ENCODE peak calls at places on chromosomes 7 and 10, in eight cellular contexts. G is Peyer's patch, R is IMR-90, O is neural progenitor cell, P is colonic mucosa, Z is lower leg skin, A is suprapubic skin, Q is breast epithelium. I is an unnamed sample.

GRCh38 chr10:49284356-49284755 is 14.6 kb upstream of the C10orf71 start:
- DNase-seq in A (no peak), Q (no peak), G (no peak), P (no peak), Z (no peak), R (no peak), O (no peak), I (no peak)

GRCh38 chr10:119368991-119369869 is 161.9 kb downstream of the GRK5 start:
- DNase-seq in P (no peak), Q (no peak), R (no peak), A (no peak), G (peak), Z (no peak), O (no peak), I (peak)

GRCh38 chr7:24175603-24176002 is 108.4 kb upstream of the NPY start:
- DNase-seq in A (no peak), O (peak), P (no peak), Z (no peak), G (no peak), R (no peak), Q (no peak), I (no peak)

GRCh38 chr7:6520163-6520981 is 30.9 kb downstream of the GRID2IP start:
- DNase-seq in O (no peak), P (no peak), R (no peak), A (no peak), G (no peak), Z (no peak), Q (no peak), I (no peak)

GRCh38 chr7:17444673-17445072 is 146.2 kb downstream of the AHR start:
- DNase-seq in A (no peak), Q (no peak), O (no peak), R (peak), Z (no peak), G (no peak), P (no peak), I (no peak)

GRCh38 chr10:132671171-132672154 is 114.5 kb downstream of the NKX6-2 start:
- DNase-seq in P (no peak), Q (no peak), Z (no peak), G (peak), A (peak), R (no peak), O (no peak), I (no peak)

GRCh38 chr10:124048371-124049290 is 44.8 kb downstream of the CHST15 start:
- DNase-seq in R (no peak), G (no peak), Z (no peak), O (no peak), P (no peak), Q (no peak), A (no peak), I (no peak)

GRCh38 chr7:35758421-35758820 is 42.4 kb upstream of the SEPTIN7 start:
- DNase-seq in Z (no peak), G (no peak), Q (no peak), O (peak), A (no peak), R (no peak), P (no peak), I (no peak)

GRCh38 chr10:44154956-44155355 is 229.9 kb downstream of the CXCL12 start:
- DNase-seq in P (no peak), G (no peak), Q (no peak), R (no peak), Z (no peak), O (no peak), A (no peak), I (no peak)

GRCh38 chr10:117609095-117609821 is 66.7 kb downstream of the EMX2 start:
- DNase-seq in Q (no peak), G (no peak), Z (peak), O (no peak), P (no peak), A (no peak), R (peak), I (no peak)

GRCh38 chr7:66187894-66188293 is 17.2 kb upstream of the TPST1 start:
- DNase-seq in A (peak), Z (peak), P (peak), R (no peak), Q (no peak), O (no peak), G (no peak), I (no peak)

GRCh38 chr7:151787348-151787747 is 89.6 kb downstream of the PRKAG2 start:
- DNase-seq in Z (no peak), P (no peak), A (no peak), O (no peak), Q (no peak), R (no peak), G (no peak), I (no peak)

GRCh38 chr7:151786241-151786640 is 90.7 kb downstream of the PRKAG2 start:
- DNase-seq in O (no peak), P (no peak), G (peak), R (no peak), A (no peak), Q (no peak), Z (no peak), I (no peak)

GRCh38 chr7:151784843-151785680 is 91.9 kb downstream of the PRKAG2 start:
- DNase-seq in O (no peak), Q (no peak), P (no peak), R (no peak), G (peak), Z (no peak), A (no peak), I (no peak)

GRCh38 chr7:151783958-151784575 is 92.8 kb downstream of the PRKAG2 start:
- DNase-seq in P (no peak), R (no peak), G (peak), Q (no peak), A (no peak), O (no peak), Z (no peak), I (no peak)

DNA sequence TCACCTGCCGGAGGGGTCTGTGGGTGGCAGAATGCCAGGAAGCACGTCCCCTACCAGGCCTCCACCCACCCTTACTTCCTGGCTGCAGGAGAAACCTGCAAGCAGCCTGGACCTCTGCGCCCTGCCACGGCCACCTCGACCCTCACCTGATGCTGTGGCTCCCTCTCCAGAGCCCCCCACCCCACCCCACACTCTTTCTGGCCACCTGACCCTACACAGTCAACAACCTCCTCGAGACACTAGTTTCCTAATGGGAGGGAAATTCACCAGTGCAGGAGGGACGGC is 91.3 kb downstream of the PRKAG2 start:
- DNase-seq in G (no peak), R (no peak), Q (no peak), Z (no peak), O (no peak), A (no peak), P (no peak), I (no peak)
- H3K4me3 ChIP-seq in G (no peak), R (no peak), Q (no peak), Z (no peak), O (no peak), A (no peak), P (no peak), I (no peak)

GRCh38 chr7:30135271-30135550 is 425 bp downstream of the MTURN start:
- DNase-seq in Z (no peak), O (no peak), R (no peak), Q (no peak), G (no peak), A (no peak), P (no peak), I (no peak)

GRCh38 chr7:30135551-30136271 is 925 bp downstream of the MTURN start:
- DNase-seq in P (peak), O (peak), Q (peak), A (peak), G (peak), Z (peak), R (peak), I (peak)

GRCh38 chr7:30136743-30137485 is 2.1 kb downstream of the MTURN start:
- DNase-seq in A (no peak), R (no peak), P (no peak), Z (no peak), Q (no peak), O (no peak), G (no peak), I (no peak)

GRCh38 chr7:30134523-30135270 is at the start of gene MTURN:
- DNase-seq in Z (peak), G (peak), P (peak), R (peak), Q (peak), A (peak), O (peak), I (peak)

DNA sequence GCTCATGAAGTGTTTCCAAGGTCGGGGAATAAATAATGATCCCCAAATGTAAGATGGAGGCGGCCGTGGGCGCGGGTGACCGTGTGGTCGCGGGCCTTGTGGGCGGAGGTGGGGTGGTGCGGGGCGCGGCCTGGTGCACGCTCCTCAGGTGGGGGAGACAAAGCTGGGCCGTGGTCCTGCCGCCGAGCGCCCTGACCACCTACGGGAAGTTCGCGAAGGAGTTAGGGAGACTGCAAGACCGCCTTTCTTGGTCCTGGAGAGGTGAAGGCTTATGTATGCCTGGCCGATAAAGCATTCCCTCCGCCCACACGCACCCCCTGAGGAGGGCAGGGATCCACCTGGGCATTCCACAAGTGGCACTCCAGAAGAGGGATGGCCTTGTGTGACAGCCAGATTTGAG is 1.6 kb downstream of the MTURN start:
- DNase-seq in Q (no peak), Z (no peak), G (no peak), R (no peak), A (no peak), O (peak), P (no peak), I (no peak)
- H3K4me3 ChIP-seq in Q (peak), Z (peak), G (peak), R (peak), A (peak), O (peak), P (peak), I (peak)

GRCh38 chr10:125373546-125373945 is 213.2 kb upstream of the CTBP2 start:
- DNase-seq in A (no peak), P (no peak), O (no peak), Z (no peak), Q (no peak), R (no peak), G (no peak), I (no peak)
- H3K4me3 ChIP-seq in A (no peak), P (no peak), O (no peak), Z (no peak), Q (no peak), R (no peak), G (no peak), I (no peak)

GRCh38 chr10:104277785-104278184 is 8.8 kb downstream of the GSTO2 start:
- DNase-seq in Z (no peak), Q (no peak), P (peak), O (no peak), G (no peak), R (no peak), A (no peak), I (peak)

GRCh38 chr10:104273899-104274575 is 5.1 kb downstream of the GSTO2 start:
- DNase-seq in G (no peak), A (no peak), P (no peak), O (no peak), R (no peak), Q (no peak), Z (no peak), I (no peak)

GRCh38 chr10:104273291-104273690 is 4.3 kb downstream of the GSTO2 start:
- DNase-seq in O (no peak), G (no peak), Z (no peak), A (no peak), Q (no peak), P (no peak), R (peak), I (no peak)

GRCh38 chr10:104276192-104276591 is 7.2 kb downstream of the GSTO2 start:
- DNase-seq in A (no peak), G (no peak), O (no peak), Z (no peak), Q (no peak), R (no peak), P (no peak), I (no peak)

GRCh38 chr10:104274762-104275721 is 6.1 kb downstream of the GSTO2 start:
- DNase-seq in G (peak), Z (no peak), P (peak), A (no peak), Q (no peak), R (no peak), O (peak), I (peak)
- H3K4me3 ChIP-seq in G (peak), Z (no peak), P (peak), A (peak), Q (no peak), R (peak), O (peak), I (peak)

GRCh38 chr7:15085361-15085760 is 182.8 kb upstream of the DGKB start:
- DNase-seq in O (no peak), P (no peak), Z (no peak), G (no peak), R (no peak), Q (no peak), A (no peak), I (no peak)
- H3K4me3 ChIP-seq in O (no peak), P (no peak), Z (no peak), G (no peak), R (no peak), Q (no peak), A (no peak), I (no peak)

GRCh38 chr10:113060221-113061053 is 110.4 kb downstream of the TCF7L2 start:
- DNase-seq in A (no peak), Q (no peak), G (no peak), O (no peak), R (no peak), Z (no peak), P (peak), I (peak)

GRCh38 chr10:113059001-113059780 is 109.1 kb downstream of the TCF7L2 start:
- DNase-seq in P (peak), Z (no peak), O (peak), G (no peak), Q (no peak), A (no peak), R (peak), I (no peak)

GRCh38 chr10:113056030-113056429 is 106.0 kb downstream of the TCF7L2 start:
- DNase-seq in A (no peak), O (no peak), R (peak), P (no peak), Z (no peak), Q (no peak), G (no peak), I (no peak)

GRCh38 chr10:113056468-113057021 is 106.5 kb downstream of the TCF7L2 start:
- DNase-seq in O (no peak), G (no peak), Q (no peak), R (peak), A (no peak), Z (no peak), P (no peak), I (no peak)

DNA sequence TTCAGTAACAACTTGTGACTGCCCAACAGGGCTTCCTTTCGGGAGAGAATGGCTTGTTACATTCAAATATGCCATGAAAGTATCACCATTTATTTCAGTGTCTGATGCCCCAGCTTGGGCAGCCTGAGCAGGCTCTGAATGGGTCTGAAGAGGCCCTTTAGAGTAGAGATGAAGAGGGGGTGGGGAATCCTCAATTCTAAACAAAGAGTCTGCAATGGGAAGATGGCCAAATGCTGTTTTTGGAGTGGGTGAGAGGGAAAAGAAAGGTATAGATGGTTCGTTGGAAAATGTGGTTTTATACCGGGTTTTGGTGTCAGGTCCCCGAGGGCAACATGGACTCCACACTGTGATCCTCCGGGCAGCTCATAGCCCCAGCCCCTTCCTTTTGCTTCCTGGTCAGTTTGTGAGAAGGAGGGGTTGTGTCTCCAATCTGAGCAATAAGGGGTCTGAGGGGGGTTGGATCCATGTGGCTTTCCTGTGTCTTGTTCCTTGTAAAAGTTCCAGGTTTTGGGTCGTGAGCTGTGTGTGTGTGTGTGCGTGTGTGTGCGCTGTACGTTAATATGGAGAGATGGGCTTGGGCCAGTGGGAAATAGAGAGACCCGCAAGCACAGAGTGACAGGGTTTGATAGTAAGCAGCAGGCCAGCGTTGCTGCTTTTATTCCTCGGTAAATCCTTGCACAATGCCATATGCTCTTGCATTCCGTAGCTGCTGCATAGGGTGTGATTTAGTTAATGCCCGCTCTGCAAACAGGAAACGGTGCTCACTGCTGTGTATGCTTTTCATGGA is 108.3 kb downstream of the TCF7L2 start:
- DNase-seq in Q (no peak), A (no peak), P (peak), G (no peak), Z (no peak), R (peak), O (peak), I (peak)
- H3K4me3 ChIP-seq in Q (no peak), A (peak), P (no peak), G (no peak), Z (no peak), R (no peak), O (peak), I (no peak)

DNA sequence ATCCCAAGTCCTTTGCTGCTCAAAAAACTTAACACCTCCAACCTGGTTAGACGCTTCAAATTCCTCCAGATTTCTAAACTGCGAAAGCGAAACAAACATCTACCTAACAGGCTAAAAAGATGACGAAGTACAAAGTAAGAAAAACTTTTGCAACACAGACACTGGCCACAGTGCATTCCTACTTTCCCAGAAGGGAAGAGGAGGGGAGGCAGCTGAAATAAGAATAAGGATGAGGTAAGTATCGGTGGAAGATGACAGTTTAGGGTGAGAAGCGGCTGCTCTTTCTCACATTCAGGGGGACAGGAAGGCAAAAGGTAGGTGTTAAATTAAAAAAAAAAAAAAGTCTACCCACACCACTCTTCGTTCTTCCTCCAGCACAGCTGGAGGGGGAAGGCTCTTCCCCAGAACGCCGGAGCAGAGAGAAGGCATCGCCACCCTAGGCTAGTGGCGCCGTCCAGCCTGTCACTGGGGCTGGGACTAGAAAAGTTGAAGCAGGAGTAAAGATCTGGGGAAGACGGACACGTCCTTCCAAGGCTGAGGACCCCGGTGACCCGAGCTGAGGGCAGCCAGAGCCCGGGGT is 909 bp downstream of the DNAJC1 start:
- DNase-seq in O (peak), Q (no peak), A (no peak), Z (no peak), G (no peak), R (peak), P (peak), I (no peak)
- H3K4me3 ChIP-seq in O (peak), Q (peak), A (peak), Z (peak), G (peak), R (peak), P (peak), I (peak)

I was measured in transverse colon.